ENCODE peak calls at places on chromosomes 7 and 10, in four cellular contexts. Y is RWPE1; U is CD4-positive, alpha-beta memory T cell; S is CD4-positive, CD25-positive, alpha-beta regulatory T cell. H is an unnamed sample.

GRCh38 chr10:51773681-51774080 is 74.3 kb upstream of the CSTF2T start:
- DNase-seq in Y (no peak), U (no peak), S (no peak), H (no peak)

GRCh38 chr10:121324678-121325213 is 273.5 kb downstream of the FGFR2 start:
- DNase-seq in Y (peak; percentile 59), U (no peak), S (no peak), H (no peak)

GRCh38 chr10:49605177-49605938 is 4.8 kb upstream of the SLC18A3 start:
- DNase-seq in Y (no peak), U (no peak), S (no peak), H (no peak)

GRCh38 chr7:84817016-84817415 is 369.8 kb downstream of the SEMA3D start:
- DNase-seq in Y (no peak), U (no peak), S (no peak), H (no peak)

GRCh38 chr10:75469018-75469616 is 37.7 kb downstream of the LRMDA start:
- DNase-seq in Y (peak; percentile 78), U (no peak), S (no peak), H (no peak)

GRCh38 chr7:70097639-70098038 is 499.4 kb downstream of the AUTS2 start:
- DNase-seq in Y (no peak), U (no peak), S (no peak), H (no peak)

GRCh38 chr10:34854147-34854601 is 39.1 kb upstream of the PARD3 start:
- DNase-seq in Y (no peak), U (no peak), S (no peak), H (no peak)

GRCh38 chr10:25604591-25604990 is 329.4 kb upstream of the MYO3A start:
- DNase-seq in Y (no peak), U (no peak), S (no peak), H (no peak)

GRCh38 chr7:105734233-105734632 is 142.2 kb downstream of the ATXN7L1 start:
- DNase-seq in Y (no peak), U (no peak), S (no peak), H (no peak)

GRCh38 chr7:36430881-36431280 is 41.2 kb downstream of the ANLN start:
- DNase-seq in Y (no peak), U (no peak), S (no peak), H (no peak)

GRCh38 chr7:41503438-41503837 is 199.5 kb downstream of the INHBA start:
- DNase-seq in Y (no peak), U (no peak), S (no peak), H (no peak)

GRCh38 chr10:73915206-73915851 is 4.4 kb downstream of the PLAU start:
- DNase-seq in Y (no peak), U (no peak), S (no peak), H (no peak)

GRCh38 chr7:116687801-116688201 is 15.8 kb downstream of the MET start:
- DNase-seq in Y (peak; percentile 88), U (no peak), S (no peak), H (no peak)

GRCh38 chr10:88652621-88653020 is 11.6 kb upstream of the LIPF start:
- DNase-seq in Y (no peak), U (no peak), S (no peak), H (no peak)

GRCh38 chr10:88981435-88981834 is 9.2 kb upstream of the FAS start:
- DNase-seq in Y (no peak), U (no peak), S (no peak), H (no peak)

GRCh38 chr10:73644015-73644743 is 2.9 kb upstream of the MYOZ1 start:
- DNase-seq in Y (peak; percentile 81), U (peak; percentile 64), S (peak; percentile 38), H (peak; percentile 46)

GRCh38 chr10:101624526-101625102 is 36.5 kb downstream of the DPCD start:
- DNase-seq in Y (no peak), U (no peak), S (no peak), H (no peak)

GRCh38 chr10:132134541-132135397 is 52.0 kb upstream of the DPYSL4 start:
- DNase-seq in Y (no peak), U (no peak), S (no peak), H (no peak)

DNA sequence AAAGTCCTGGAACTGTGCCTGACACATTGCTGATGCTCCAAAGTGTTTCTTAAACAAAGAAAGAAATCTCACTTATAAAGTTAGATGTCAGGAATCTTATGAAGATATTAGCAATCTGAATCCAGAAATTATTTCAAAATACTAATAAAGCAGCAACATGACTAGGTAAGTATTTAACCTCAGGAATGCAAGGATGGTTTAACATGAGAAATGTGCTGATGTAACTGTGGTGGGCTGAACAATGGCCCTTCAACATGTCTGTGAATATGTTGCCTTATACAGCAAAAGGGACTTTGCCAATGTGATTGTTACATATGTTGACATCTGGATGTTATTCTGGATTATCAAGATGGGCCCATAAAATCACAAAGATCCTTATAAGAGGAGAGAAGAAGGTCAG is 87.1 kb downstream of the TEX36 start:
- DNase-seq in Y (no peak), U (no peak), S (no peak), H (no peak)
- H3K27ac ChIP-seq in Y (no peak overlapping the region), U (no peak overlapping the region), S (no peak overlapping the region), H (no peak overlapping the region)

GRCh38 chr10:125095228-125095627 is 65.1 kb downstream of the CTBP2 start:
- DNase-seq in Y (no peak), U (no peak), S (no peak), H (no peak)
- H3K27ac ChIP-seq in Y (peak overlapping the region; percentile 28), U (no peak overlapping the region), S (no peak overlapping the region), H (no peak overlapping the region)

DNA sequence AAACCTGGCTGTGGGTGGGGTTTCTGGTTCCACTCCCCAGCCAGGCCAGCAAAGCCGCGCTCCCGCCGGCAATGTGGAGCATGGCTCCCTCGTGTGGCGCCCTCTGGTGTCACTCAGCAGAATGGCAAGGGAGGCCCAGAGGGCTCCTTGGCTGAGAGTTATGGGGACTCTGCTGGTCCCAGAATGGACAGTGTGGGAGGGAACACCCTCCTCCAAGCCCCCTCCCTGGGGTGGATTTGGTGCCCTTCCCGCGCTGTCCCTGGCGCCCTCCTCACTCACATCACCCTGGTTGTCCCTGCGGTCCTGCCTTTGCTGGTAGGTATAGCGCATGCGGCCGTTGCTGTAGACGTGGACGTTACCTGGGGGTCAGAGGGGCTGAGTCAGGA is 14.2 kb downstream of the DNAJB12 start:
- DNase-seq in Y (peak; percentile 45), U (peak; percentile 70), S (peak; percentile 63), H (peak; percentile 66)
- H3K27ac ChIP-seq in Y (peak overlapping the region; percentile 66), U (no peak overlapping the region), S (no peak overlapping the region), H (no peak overlapping the region)

DNA sequence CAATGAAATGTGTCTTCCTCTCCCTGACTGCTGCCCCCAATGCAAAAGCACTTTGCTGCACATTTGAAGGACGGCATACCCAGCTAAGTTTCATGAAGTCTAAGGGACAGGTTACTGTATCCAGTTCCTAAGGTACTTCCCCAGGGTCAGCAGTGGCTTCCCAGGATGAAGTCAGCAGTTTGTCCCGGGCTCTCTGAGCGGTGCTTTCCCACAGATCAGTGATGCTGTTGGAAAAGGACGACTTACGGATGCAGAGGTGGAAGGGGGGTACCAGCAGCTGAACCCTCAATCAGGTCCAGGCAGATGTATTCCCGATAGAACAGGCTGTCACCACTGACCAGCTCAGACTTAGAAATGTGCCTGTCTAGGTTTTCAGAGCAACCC is 303.5 kb downstream of the PRPF18 start:
- DNase-seq in Y (no peak), U (no peak), S (no peak), H (no peak)
- H3K27ac ChIP-seq in Y (no peak overlapping the region), U (no peak overlapping the region), S (no peak overlapping the region), H (no peak overlapping the region)

H was measured in naive thymus-derived CD4-positive, alpha-beta T cell.